ENCODE peak calls at places on chromosomes 3 and 15, in nine cellular contexts. E is esophagus squamous epithelium, Z is RWPE1, O is caudate nucleus, H is germinal center, V is mammary epithelial cell, B is NCI-H510A treated with DMSO at 0.1 percent for 48 hours, M is A549, J is chondrocyte. N is an unnamed sample.

GRCh38 chr3:101972430-101973162 is 123.3 kb downstream of the NFKBIZ start:
- DNase-seq in Z (no peak), B (no peak), H (no peak), J (no peak), E (no peak), V (peak), M (no peak), O (no peak), N (no peak)

GRCh38 chr15:43520138-43520537 is 2.7 kb downstream of the MAP1A start:
- DNase-seq in J (peak), B (no peak), O (no peak), M (no peak), H (no peak), Z (no peak), E (no peak), V (no peak), N (no peak)

GRCh38 chr3:94494992-94495391 is 432.1 kb downstream of the NSUN3 start:
- DNase-seq in H (no peak), E (no peak), M (no peak), O (no peak), V (no peak), Z (no peak), B (no peak), J (no peak), N (no peak)

GRCh38 chr3:116135462-116135861 is 309.8 kb downstream of the LSAMP start:
- DNase-seq in H (no peak), M (no peak), B (no peak), Z (no peak), J (no peak), V (peak), O (peak), E (no peak), N (no peak)

GRCh38 chr3:112321867-112322652 is 10.9 kb upstream of the CD200 start:
- DNase-seq in O (no peak), B (no peak), E (no peak), M (no peak), H (no peak), V (no peak), J (no peak), Z (no peak), N (no peak)

GRCh38 chr15:61796056-61796455 is 264.2 kb downstream of the VPS13C start:
- DNase-seq in B (no peak), E (no peak), J (no peak), V (peak), Z (no peak), O (no peak), M (no peak), H (no peak), N (no peak)

GRCh38 chr3:170307998-170308398 is 49.5 kb upstream of the SKIL start:
- DNase-seq in M (peak), B (peak), O (no peak), V (peak), J (no peak), E (no peak), H (no peak), Z (peak), N (no peak)

GRCh38 chr3:111534701-111535100 is 7.3 kb upstream of the CD96 start:
- DNase-seq in V (peak), Z (peak), O (no peak), B (no peak), J (no peak), M (no peak), E (no peak), H (no peak), N (no peak)

GRCh38 chr15:75309711-75310110 is 26.2 kb upstream of the COMMD4 start:
- DNase-seq in H (no peak), M (no peak), O (no peak), E (no peak), B (no peak), Z (no peak), J (no peak), V (no peak), N (no peak)

GRCh38 chr15:50251638-50252182 is 13.8 kb downstream of the HDC start:
- DNase-seq in E (no peak), M (no peak), J (no peak), V (no peak), H (no peak), Z (no peak), B (no peak), O (no peak), N (no peak)

GRCh38 chr3:58351920-58352319 is 19.2 kb downstream of the PXK start:
- DNase-seq in O (no peak), J (no peak), H (no peak), Z (no peak), M (no peak), B (no peak), V (no peak), E (no peak), N (no peak)

GRCh38 chr3:38133557-38134405 is 3.1 kb downstream of the ACAA1 start:
- DNase-seq in M (no peak), E (no peak), H (no peak), B (no peak), O (no peak), Z (no peak), V (peak), J (no peak), N (no peak)

GRCh38 chr3:196063049-196063448 is 18.8 kb downstream of the TFRC start:
- DNase-seq in Z (no peak), M (no peak), H (no peak), V (no peak), B (no peak), E (no peak), J (no peak), O (no peak), N (no peak)

GRCh38 chr3:64266065-64266874 is 41.0 kb upstream of the PRICKLE2 start:
- DNase-seq in V (peak), J (no peak), M (peak), Z (peak), H (no peak), B (no peak), O (no peak), E (no peak), N (no peak)

GRCh38 chr3:45781841-45782240 is 14.5 kb downstream of the SLC6A20 start:
- DNase-seq in B (no peak), E (no peak), J (no peak), V (no peak), H (no peak), O (no peak), Z (no peak), M (no peak), N (no peak)

GRCh38 chr3:155070932-155071387 is 9.2 kb upstream of the MME start:
- DNase-seq in Z (peak), B (no peak), O (no peak), V (peak), M (no peak), E (no peak), H (no peak), J (no peak), N (no peak)

GRCh38 chr15:80710635-80711553 is 15.8 kb downstream of the ABHD17C start:
- DNase-seq in J (no peak), H (no peak), Z (no peak), V (peak), E (no peak), O (no peak), B (no peak), M (no peak), N (no peak)

GRCh38 chr3:167882057-167882667 is 146.6 kb downstream of the SERPINI1 start:
- DNase-seq in O (no peak), J (no peak), H (peak), B (peak), E (no peak), M (peak), V (peak), Z (peak), N (no peak)

GRCh38 chr3:106794442-106794841 is 582.8 kb upstream of the CCDC54 start:
- DNase-seq in V (peak), M (no peak), J (no peak), Z (no peak), H (no peak), B (no peak), E (no peak), O (no peak), N (no peak)